ENCODE peak calls at places on chromosomes 16 and 17, in nine cellular contexts. Z is suprapubic skin, Q is heart left ventricle, A is A549, T is Peyer's patch, M is body of pancreas, J is IMR-90, W is uterus, D is ovary. E is an unnamed sample. For H3K4me1, the result is how much of the 10 kb centered on the place peaks cover.

GRCh38 chr17:15651001-15651582 is 31.6 kb upstream of the FBXW10B start:
- DNase-seq in Q (no peak), J (no peak), T (no peak), Z (no peak), W (no peak), D (no peak), A (no peak), M (no peak), E (no peak)

GRCh38 chr17:17227608-17228520 is 9.1 kb downstream of the FLCN start:
- DNase-seq in A (no peak), M (peak), D (no peak), T (peak), Z (no peak), Q (peak), J (no peak), W (no peak), E (peak)

GRCh38 chr17:72136692-72137550 is 16.1 kb downstream of the SOX9 start:
- DNase-seq in M (no peak), A (peak), D (no peak), T (no peak), Z (no peak), W (no peak), Q (no peak), J (peak), E (no peak)

GRCh38 chr16:11729787-11730186 is 12.9 kb downstream of the TXNDC11 start:
- DNase-seq in J (no peak), W (no peak), D (no peak), Q (no peak), M (no peak), T (no peak), Z (no peak), A (no peak), E (peak)

GRCh38 chr16:75287708-75288107 is 36.3 kb upstream of the BCAR1 start:
- DNase-seq in A (no peak), T (no peak), D (no peak), Z (no peak), Q (no peak), M (no peak), J (no peak), W (no peak), E (no peak)

GRCh38 chr16:71626858-71627213 is 852 bp downstream of the MARVELD3 start:
- DNase-seq in D (peak), Z (no peak), J (no peak), W (no peak), Q (no peak), A (peak), T (peak), M (peak), E (peak)

GRCh38 chr16:6682142-6682811 is 650.4 kb upstream of the RBFOX1 start:
- DNase-seq in D (no peak), M (peak), W (no peak), J (no peak), T (peak), Z (no peak), Q (peak), A (peak), E (peak)

GRCh38 chr17:54754560-54754959 is 146.1 kb upstream of the TOM1L1 start:
- DNase-seq in A (no peak), W (no peak), D (no peak), Z (no peak), J (no peak), T (no peak), M (peak), Q (no peak), E (peak)

GRCh38 chr17:10295728-10296343 is 77.0 kb downstream of the MYH13 start:
- DNase-seq in D (no peak), W (peak), Q (no peak), Z (no peak), T (no peak), A (peak), J (peak), M (peak), E (peak)

GRCh38 chr17:37530420-37530819 is 40.7 kb downstream of the DUSP14 start:
- DNase-seq in M (no peak), Z (no peak), Q (no peak), W (no peak), T (no peak), A (no peak), D (no peak), J (peak), E (no peak)

GRCh38 chr16:50625374-50625773 is 55.7 kb downstream of the SNX20 start:
- DNase-seq in Z (no peak), T (no peak), D (no peak), Q (peak), J (no peak), W (no peak), A (no peak), M (no peak), E (no peak)

GRCh38 chr17:38879878-38880727 is 10.2 kb downstream of the LASP1 start:
- DNase-seq in T (no peak), W (peak), J (peak), Z (no peak), M (peak), D (peak), A (peak), Q (peak), E (no peak)

GRCh38 chr16:31876955-31877828 is 3.6 kb downstream of the ZNF267 start:
- DNase-seq in A (no peak), J (peak), D (no peak), Z (no peak), W (no peak), Q (no peak), M (no peak), T (no peak), E (no peak)

GRCh38 chr17:34502426-34502825 is 77.0 kb upstream of the TMEM132E start:
- DNase-seq in D (no peak), M (no peak), J (no peak), W (no peak), T (no peak), Q (peak), Z (peak), A (no peak), E (no peak)

GRCh38 chr17:41176744-41177387 is 1.2 kb downstream of the KRTAP4-2 start:
- DNase-seq in A (no peak), D (no peak), J (no peak), T (no peak), Z (no peak), Q (no peak), M (no peak), W (no peak), E (no peak)

GRCh38 chr17:82246365-82247174 is 17.7 kb downstream of the SLC16A3 start:
- DNase-seq in W (peak), A (peak), Q (peak), J (peak), T (no peak), M (no peak), Z (peak), D (peak), E (peak)

GRCh38 chr16:31780342-31780741 is 93.3 kb upstream of the ZNF267 start:
- DNase-seq in T (no peak), A (no peak), D (no peak), Q (no peak), Z (no peak), M (no peak), J (no peak), W (no peak), E (no peak)

GRCh38 chr17:39739020-39739884 is 1.5 kb downstream of the GRB7 start:
- DNase-seq in J (no peak), M (peak), Q (no peak), W (peak), A (peak), Z (peak), T (peak), D (no peak), E (peak)

GRCh38 chr16:59192551-59193199 is 458.6 kb upstream of the GOT2 start:
- DNase-seq in A (no peak), J (peak), D (no peak), Z (no peak), M (no peak), Q (peak), W (no peak), T (no peak), E (no peak)

GRCh38 chr16:62876133-62876532 is 839.9 kb upstream of the CDH8 start:
- DNase-seq in Q (no peak), D (no peak), T (no peak), Z (no peak), M (no peak), A (no peak), W (no peak), J (no peak), E (no peak)

GRCh38 chr17:21008992-21009671 is 33.7 kb downstream of the USP22 start:
- DNase-seq in A (no peak), D (no peak), Z (no peak), J (no peak), T (no peak), Q (no peak), M (no peak), W (no peak), E (no peak)
- TF ChIP-seq POLR2A in A (no peak), D (no peak), Z (no peak), J (no peak), T (no peak), Q (no peak), M (no peak), W (no peak), E (no peak)

GRCh38 chr17:73139296-73139695 is 25.5 kb upstream of the SSTR2 start:
- DNase-seq in J (no peak), T (no peak), W (no peak), M (no peak), Z (no peak), Q (no peak), A (no peak), D (no peak), E (no peak)

GRCh38 chr17:73145641-73146040 is 19.2 kb upstream of the SSTR2 start:
- DNase-seq in W (no peak), M (no peak), Q (no peak), T (no peak), A (no peak), Z (no peak), J (no peak), D (no peak), E (no peak)

GRCh38 chr17:73141411-73141810 is 23.4 kb upstream of the SSTR2 start:
- DNase-seq in A (no peak), D (no peak), T (no peak), W (no peak), Z (no peak), M (no peak), Q (no peak), J (no peak), E (peak)

GRCh38 chr17:73140531-73140930 is 24.3 kb upstream of the SSTR2 start:
- DNase-seq in J (no peak), M (no peak), A (no peak), W (no peak), Q (no peak), D (no peak), Z (no peak), T (no peak), E (no peak)

GRCh38 chr17:73142763-73143395 is 21.9 kb upstream of the SSTR2 start:
- DNase-seq in J (peak), A (no peak), W (no peak), Q (no peak), Z (no peak), D (no peak), T (no peak), M (no peak), E (no peak)
- H3K4me1 ChIP-seq in J (under half), A (under half), W (under half), Q (under half), Z (under half), D (under half), T (under half), M (under half), E (under half)

GRCh38 chr17:30372755-30373154 is 6.0 kb upstream of the CPD start:
- DNase-seq in A (peak), W (no peak), Z (no peak), J (peak), D (no peak), Q (no peak), M (no peak), T (no peak), E (no peak)
- TF ChIP-seq CTCF in A (peak), W (no peak), Z (no peak), J (no peak), D (no peak), Q (no peak), M (no peak), T (no peak), E (no peak)

GRCh38 chr17:8964801-8965393 is 610 bp downstream of the PIK3R5 start:
- DNase-seq in D (no peak), W (no peak), M (peak), T (no peak), Z (no peak), A (no peak), J (no peak), Q (peak), E (no peak)

GRCh38 chr17:8966926-8967325 is 1.4 kb upstream of the PIK3R5 start:
- DNase-seq in Q (no peak), J (no peak), A (no peak), T (no peak), Z (no peak), D (no peak), W (no peak), M (no peak), E (no peak)

GRCh38 chr17:8963665-8964258 is 1.7 kb downstream of the PIK3R5 start:
- DNase-seq in Z (peak), T (no peak), Q (no peak), D (no peak), M (no peak), A (no peak), W (no peak), J (no peak), E (no peak)

GRCh38 chr17:8963017-8963416 is 2.5 kb downstream of the PIK3R5 start:
- DNase-seq in M (no peak), W (no peak), J (no peak), Z (peak), A (no peak), D (no peak), Q (no peak), T (no peak), E (no peak)

DNA sequence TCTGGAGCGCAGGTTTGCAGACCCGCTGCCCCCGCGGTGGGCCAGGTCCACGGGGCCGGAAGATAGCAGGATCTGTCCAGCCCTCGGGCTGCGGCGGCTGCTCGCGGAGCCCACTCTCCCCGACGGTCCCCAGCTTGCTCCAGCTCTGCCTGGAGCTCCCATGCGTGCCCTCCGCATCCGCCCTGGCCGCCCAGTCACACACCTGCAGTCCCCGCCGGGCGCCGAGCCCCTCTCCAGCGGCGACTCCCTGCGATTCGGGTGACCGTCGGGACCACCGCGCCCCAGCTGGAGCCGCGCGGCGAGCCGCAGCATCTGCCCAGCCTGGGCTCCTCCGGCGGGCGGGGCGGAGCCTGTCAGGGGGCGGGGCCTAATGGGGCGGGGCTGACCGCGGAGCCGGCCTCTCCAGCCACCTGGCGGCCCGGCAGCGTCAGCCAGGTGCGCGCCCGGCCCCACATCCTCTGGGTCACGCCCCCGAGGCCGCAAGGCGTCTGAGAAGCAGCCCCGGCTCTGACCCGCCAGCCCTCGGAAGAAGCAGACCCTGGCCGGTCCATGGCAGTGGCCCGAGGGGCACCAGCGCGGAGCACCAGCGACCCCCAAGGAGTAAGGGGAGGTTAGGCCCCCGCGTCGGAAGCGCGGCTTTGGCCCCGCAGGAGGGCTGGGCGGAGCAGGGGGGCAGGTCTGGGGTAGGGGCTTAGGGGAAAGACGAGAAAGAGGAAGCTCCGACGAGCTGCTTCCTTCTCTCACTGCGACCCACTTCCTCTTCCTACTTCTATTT is at the start of gene PIK3R5:
- DNase-seq in Q (peak), T (peak), A (no peak), D (no peak), M (peak), J (no peak), Z (peak), W (no peak), E (peak)
- TF ChIP-seq POLR2A in Q (no peak), T (no peak), A (no peak), D (no peak), M (no peak), J (no peak), Z (no peak), W (no peak), E (no peak)

GRCh38 chr16:77403732-77404131 is 31.1 kb downstream of the ADAMTS18 start:
- DNase-seq in A (no peak), J (no peak), Z (no peak), D (no peak), W (no peak), M (no peak), Q (no peak), T (no peak), E (no peak)

GRCh38 chr16:77402672-77403071 is 32.2 kb downstream of the ADAMTS18 start:
- DNase-seq in D (no peak), T (no peak), A (no peak), Q (no peak), M (peak), Z (no peak), J (no peak), W (no peak), E (no peak)

GRCh38 chr16:77404823-77405222 is 30.0 kb downstream of the ADAMTS18 start:
- DNase-seq in M (no peak), J (no peak), Z (no peak), W (no peak), D (no peak), T (no peak), A (no peak), Q (no peak), E (no peak)

GRCh38 chr16:77399546-77399945 is 35.3 kb downstream of the ADAMTS18 start:
- DNase-seq in A (no peak), Q (no peak), Z (no peak), D (no peak), T (no peak), M (no peak), J (no peak), W (no peak), E (no peak)

DNA sequence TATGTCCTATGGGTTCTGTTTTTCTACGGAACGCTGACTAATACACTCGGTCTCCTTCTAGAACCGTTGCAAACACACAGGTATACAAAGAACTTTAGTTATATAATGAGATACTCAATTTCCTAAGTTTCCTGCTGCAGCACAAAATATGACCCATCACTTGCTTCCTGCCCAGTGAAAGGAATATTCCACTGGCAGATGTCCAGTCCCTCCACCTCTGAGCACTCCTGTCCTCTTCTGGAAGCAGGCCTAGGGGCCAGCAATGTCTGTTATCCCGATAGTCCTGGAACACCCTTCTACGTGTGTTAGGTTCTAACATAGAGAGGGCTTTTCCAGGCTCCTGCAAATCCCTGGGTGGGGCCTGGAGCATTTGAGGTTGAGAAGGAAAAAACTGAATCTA is 32.7 kb downstream of the ADAMTS18 start:
- DNase-seq in M (no peak), Z (no peak), W (peak), D (no peak), A (no peak), J (no peak), T (no peak), Q (no peak), E (no peak)
- H3K4me1 ChIP-seq in M (under half), Z (under half), W (under half), D (under half), A (under half), J (under half), T (under half), Q (under half), E (under half)

GRCh38 chr17:78268191-78268874 is 36.9 kb downstream of the TMEM235 start:
- DNase-seq in T (peak), Q (no peak), Z (peak), D (no peak), M (no peak), W (no peak), J (no peak), A (no peak), E (no peak)

GRCh38 chr17:78267257-78268073 is 36.0 kb downstream of the TMEM235 start:
- DNase-seq in J (no peak), M (no peak), T (no peak), Q (no peak), Z (no peak), W (no peak), A (no peak), D (no peak), E (no peak)

GRCh38 chr17:78269893-78270490 is 38.6 kb downstream of the TMEM235 start:
- DNase-seq in W (no peak), J (no peak), D (no peak), Q (no peak), A (no peak), M (no peak), Z (no peak), T (peak), E (no peak)

GRCh38 chr17:78271419-78272160 is 40.2 kb downstream of the TMEM235 start:
- DNase-seq in A (no peak), T (peak), Z (no peak), Q (no peak), W (no peak), J (no peak), D (no peak), M (no peak), E (no peak)

DNA sequence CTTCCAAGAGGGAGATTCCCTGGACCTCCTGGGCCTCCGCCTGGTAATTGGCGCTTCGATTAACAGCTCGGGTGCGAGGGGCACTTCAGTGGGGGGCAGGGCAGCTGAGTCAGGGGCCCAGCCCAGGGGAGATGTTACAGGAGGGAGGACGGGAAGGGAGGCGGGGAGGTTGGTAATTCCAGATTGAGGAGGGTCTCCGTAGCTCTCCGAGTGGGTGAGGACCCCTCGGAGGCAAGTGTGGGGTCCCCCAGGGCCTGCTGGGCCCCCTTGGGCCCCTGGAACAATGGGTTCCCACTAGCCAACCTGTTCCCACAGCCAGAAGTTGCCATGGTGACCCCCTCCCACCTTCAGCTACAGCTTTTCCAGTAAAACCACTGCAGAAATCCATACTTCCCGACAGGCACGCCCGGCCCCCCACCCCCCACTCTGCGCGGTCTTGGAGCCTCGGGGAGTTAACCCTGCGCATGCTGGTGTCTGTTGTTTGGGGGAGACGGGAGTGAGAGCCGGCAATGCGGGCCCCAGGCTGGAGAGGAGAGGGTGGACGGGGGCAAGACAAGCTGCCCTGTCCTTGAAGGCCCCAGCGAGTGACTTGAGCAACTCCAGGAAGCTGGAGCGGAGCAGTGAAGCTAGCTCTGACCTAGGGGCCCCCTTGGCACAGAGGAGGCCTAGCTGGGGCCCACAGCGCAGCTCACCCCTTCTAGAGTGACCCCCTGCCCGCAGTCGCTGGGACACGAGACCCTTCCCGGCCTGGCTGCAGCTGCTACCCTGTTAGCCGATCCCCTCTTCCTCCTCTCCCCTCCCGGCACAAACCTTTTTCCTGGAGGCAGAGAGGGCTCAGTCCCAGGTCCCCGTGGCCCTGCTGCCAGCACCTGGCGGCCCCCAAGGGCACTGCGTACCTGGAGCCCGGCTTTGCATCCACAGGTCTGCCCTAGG is 37.8 kb downstream of the TMEM235 start:
- DNase-seq in M (no peak), Q (no peak), D (no peak), T (peak), J (peak), Z (no peak), A (no peak), W (no peak), E (no peak)
- TF ChIP-seq CTCF in M (no peak), Q (no peak), D (no peak), T (no peak), J (no peak), Z (no peak), A (no peak), W (no peak), E (no peak)

DNA sequence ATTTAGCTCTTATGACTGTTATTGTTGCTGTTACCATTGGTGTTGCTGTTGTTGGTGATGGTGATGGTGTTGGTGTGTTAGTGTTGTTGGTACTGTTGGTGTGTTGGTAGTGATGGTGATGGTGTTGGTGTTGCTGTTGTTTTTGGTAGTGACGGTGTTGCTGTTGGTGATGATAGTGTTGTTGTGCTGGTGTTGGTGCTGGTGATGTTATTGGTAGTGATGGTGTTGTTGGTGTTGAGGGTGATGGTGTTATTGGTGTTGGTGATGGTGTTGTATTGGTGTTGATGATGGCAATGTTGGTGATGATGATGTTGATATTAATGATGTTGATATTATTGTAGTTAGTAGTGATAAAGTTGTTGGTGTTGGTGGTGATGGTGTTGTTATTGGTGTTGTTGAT is 285.7 kb upstream of the FOXF1 start:
- DNase-seq in M (no peak), D (no peak), J (no peak), Q (no peak), A (no peak), W (no peak), Z (no peak), T (no peak), E (no peak)
- TF ChIP-seq POLR2A in M (no peak), D (no peak), J (no peak), Q (no peak), A (no peak), W (no peak), Z (no peak), T (no peak), E (no peak)

GRCh38 chr17:76868669-76869208 is 535 bp downstream of the MGAT5B start:
- DNase-seq in D (no peak), T (no peak), A (peak), W (no peak), M (no peak), Q (no peak), J (no peak), Z (no peak), E (no peak)
- H3K4me1 ChIP-seq in D (under half), T (under half), A (half or more), W (under half), M (under half), Q (under half), J (under half), Z (under half), E (under half)